ENCODE peak calls at places on chromosomes 1 and 21, in four cellular contexts. R, K, G and E are unnamed samples.
A peak's percentile ranks its signal among the peaks of the same experiment; 100 is the strongest.

GRCh38 chr1:75133754-75134655 is at the start of gene LHX8:
- DNase-seq in R (no peak), K (no peak), G (no peak), E (no peak)

GRCh38 chr1:57235782-57236181 is 188.1 kb downstream of the DAB1 start:
- DNase-seq in R (no peak), K (no peak), G (no peak), E (no peak)

GRCh38 chr1:185348995-185349394 is 32.0 kb upstream of the IVNS1ABP start:
- DNase-seq in G (no peak), R (no peak), K (no peak), E (no peak)

GRCh38 chr1:232386294-232386693 is 243.6 kb downstream of the SIPA1L2 start:
- DNase-seq in K (no peak), R (no peak), G (no peak), E (no peak)

GRCh38 chr1:231419147-231419546 is 2.9 kb downstream of the EGLN1 start:
- DNase-seq in G (no peak), K (peak; percentile 22), R (no peak), E (no peak)

GRCh38 chr1:214615111-214615510 is 12.1 kb downstream of the CENPF start:
- DNase-seq in R (no peak), G (no peak), K (peak; percentile 91), E (no peak)

GRCh38 chr21:41965447-41966340 is 11.9 kb upstream of the C2CD2 start:
- DNase-seq in G (no peak), K (no peak), R (peak; percentile 42), E (no peak)

GRCh38 chr1:79662596-79662995 is 656.1 kb upstream of the ADGRL4 start:
- DNase-seq in G (no peak), R (no peak), K (no peak), E (no peak)

GRCh38 chr1:26787381-26787705 is 407 bp upstream of the PIGV start:
- DNase-seq in R (no peak), G (no peak), K (no peak), E (no peak)

GRCh38 chr21:45886610-45887026 is 95.0 kb upstream of the COL6A1 start:
- DNase-seq in K (no peak), R (no peak), G (no peak), E (no peak)

GRCh38 chr1:43481481-43481880 is 27.8 kb upstream of the HYI start:
- DNase-seq in G (no peak), R (no peak), K (no peak), E (no peak)

GRCh38 chr1:160437432-160438319 is 37.3 kb downstream of the VANGL2 start:
- DNase-seq in K (no peak), R (no peak), G (no peak), E (no peak)

GRCh38 chr1:212477680-212478466 is 45.2 kb downstream of the NENF start:
- DNase-seq in G (no peak), R (peak; percentile 28), K (no peak), E (no peak)

GRCh38 chr21:35219291-35219690 is 170.2 kb upstream of the RUNX1 start:
- DNase-seq in G (no peak), K (no peak), R (no peak), E (no peak)